ENCODE peak calls at places on chromosomes 16 and 17, in four cellular contexts. K is H1, X is GM12878, C is K562. T is an unnamed sample.

GRCh38 chr16:27356794-27357193 is 43.0 kb downstream of the IL4R start:
- DNase-seq in K (no peak), X (no peak), C (no peak), T (no peak)

GRCh38 chr16:4212934-4213296 is 29.0 kb downstream of the SRL start:
- DNase-seq in K (no peak), C (no peak), X (no peak), T (peak)

GRCh38 chr17:2054740-2055493 is at the start of gene HIC1:
- DNase-seq in K (no peak), C (peak), X (no peak), T (peak)

GRCh38 chr17:58081641-58082340 is 1.4 kb upstream of the DYNLL2 start:
- DNase-seq in K (no peak), X (no peak), C (peak), T (no peak)

GRCh38 chr17:78774956-78775571 is 7.0 kb downstream of the CYTH1 start:
- DNase-seq in K (no peak), X (no peak), C (no peak), T (no peak)

GRCh38 chr16:4077083-4077714 is 39.0 kb downstream of the ADCY9 start:
- DNase-seq in K (no peak), X (no peak), C (no peak), T (no peak)

GRCh38 chr17:40541873-40542561 is 23.3 kb downstream of the CCR7 start:
- DNase-seq in K (no peak), X (no peak), C (no peak), T (no peak)

GRCh38 chr16:7380907-7381306 is 48.3 kb downstream of the RBFOX1 start:
- DNase-seq in X (no peak), C (no peak), K (no peak), T (no peak)

GRCh38 chr17:73719588-73720071 is 75.4 kb upstream of the SDK2 start:
- DNase-seq in C (no peak), X (no peak), K (no peak), T (peak)

GRCh38 chr16:84268661-84269060 is 26.0 kb upstream of the WFDC1 start:
- DNase-seq in K (no peak), C (no peak), X (no peak), T (no peak)

GRCh38 chr17:41278176-41278955 is 2.9 kb downstream of the KRTAP9-7 start:
- DNase-seq in C (peak), X (no peak), K (no peak), T (peak)

GRCh38 chr17:45234641-45235040 is 13.0 kb downstream of the FMNL1 start:
- DNase-seq in C (peak), X (no peak), K (no peak), T (peak)

GRCh38 chr17:81691196-81691595 is 7.4 kb downstream of the HGS start:
- DNase-seq in C (no peak), X (no peak), K (no peak), T (no peak)

GRCh38 chr16:28826141-28826540 is 3.3 kb downstream of the ATXN2L start:
- DNase-seq in X (no peak), C (no peak), K (no peak), T (no peak)

GRCh38 chr17:70081885-70082284 is 6.9 kb downstream of the KCNJ16 start:
- DNase-seq in X (no peak), K (no peak), C (no peak), T (no peak)

GRCh38 chr17:82932146-82933005 is 92.6 kb upstream of the ZNF750 start:
- DNase-seq in X (no peak), C (no peak), K (no peak), T (no peak)

GRCh38 chr16:23013484-23013883 is 135.8 kb downstream of the USP31 start:
- DNase-seq in C (no peak), X (no peak), K (no peak), T (peak)

GRCh38 chr17:61928101-61928436 is 287 bp upstream of the INTS2 start:
- DNase-seq in X (no peak), K (no peak), C (no peak), T (no peak)

GRCh38 chr17:72430611-72431432 is 310.0 kb downstream of the SOX9 start:
- DNase-seq in K (no peak), C (peak), X (no peak), T (no peak)

GRCh38 chr16:52976539-52977167 is 76.0 kb downstream of the CHD9NB start:
- DNase-seq in C (peak), X (no peak), K (no peak), T (peak)

GRCh38 chr16:85612191-85612800 is 826 bp upstream of the GSE1 start:
- DNase-seq in K (no peak), C (peak), X (no peak), T (peak)

GRCh38 chr17:74147966-74148365 is 55.5 kb upstream of the RPL38 start:
- DNase-seq in C (no peak), K (no peak), X (no peak), T (no peak)

GRCh38 chr16:58176608-58177346 is 21.1 kb downstream of the CSNK2A2 start:
- DNase-seq in X (no peak), K (no peak), C (no peak), T (no peak)

GRCh38 chr17:18968945-18969887 is 17.3 kb downstream of the SLC5A10 start:
- DNase-seq in C (peak), K (no peak), X (no peak), T (no peak)

GRCh38 chr17:83076930-83077329 is 2.5 kb upstream of the METRNL start:
- DNase-seq in X (no peak), K (no peak), C (no peak), T (no peak)

GRCh38 chr17:73348824-73349095 is 37.0 kb upstream of the CDC42EP4 start:
- DNase-seq in X (no peak), K (no peak), C (no peak), T (no peak)

GRCh38 chr17:72710834-72711233 is 381.7 kb downstream of the SLC39A11 start:
- DNase-seq in K (no peak), C (no peak), X (no peak), T (peak)

GRCh38 chr16:30951785-30952184 is 2.9 kb downstream of the ORAI3 start:
- DNase-seq in X (no peak), K (no peak), C (no peak), T (no peak)

GRCh38 chr17:74770498-74771318 is 5.4 kb downstream of the NAT9 start:
- DNase-seq in C (peak), X (no peak), K (no peak), T (peak)

GRCh38 chr16:14501331-14502255 is 128.5 kb downstream of the PARN start:
- DNase-seq in C (peak), X (peak), K (peak), T (peak)

GRCh38 chr17:6752068-6752909 is 3.6 kb upstream of the XAF1 start:
- DNase-seq in X (no peak), C (no peak), K (no peak), T (peak)

GRCh38 chr17:54194268-54194667 is 371.5 kb downstream of the KIF2B start:
- DNase-seq in K (no peak), X (no peak), C (no peak), T (no peak)

GRCh38 chr16:3007957-3008748 is 4.6 kb upstream of the CLDN9 start:
- DNase-seq in X (no peak), C (peak), K (peak), T (no peak)

GRCh38 chr17:28252436-28252835 is 66.6 kb upstream of the TMEM97 start:
- DNase-seq in C (no peak), K (no peak), X (no peak), T (no peak)

GRCh38 chr16:89893642-89894548 is 20.5 kb downstream of the TCF25 start:
- DNase-seq in K (no peak), X (no peak), C (no peak), T (no peak)

GRCh38 chr16:87778830-87779579 is 13.2 kb upstream of the KLHDC4 start:
- DNase-seq in X (peak), C (peak), K (peak), T (peak)

GRCh38 chr17:68437979-68438877 is 19.1 kb downstream of the WIPI1 start:
- DNase-seq in X (no peak), C (peak), K (no peak), T (peak)

GRCh38 chr17:76824103-76824502 is 44.1 kb upstream of the MGAT5B start:
- DNase-seq in K (no peak), X (no peak), C (no peak), T (no peak)

DNA sequence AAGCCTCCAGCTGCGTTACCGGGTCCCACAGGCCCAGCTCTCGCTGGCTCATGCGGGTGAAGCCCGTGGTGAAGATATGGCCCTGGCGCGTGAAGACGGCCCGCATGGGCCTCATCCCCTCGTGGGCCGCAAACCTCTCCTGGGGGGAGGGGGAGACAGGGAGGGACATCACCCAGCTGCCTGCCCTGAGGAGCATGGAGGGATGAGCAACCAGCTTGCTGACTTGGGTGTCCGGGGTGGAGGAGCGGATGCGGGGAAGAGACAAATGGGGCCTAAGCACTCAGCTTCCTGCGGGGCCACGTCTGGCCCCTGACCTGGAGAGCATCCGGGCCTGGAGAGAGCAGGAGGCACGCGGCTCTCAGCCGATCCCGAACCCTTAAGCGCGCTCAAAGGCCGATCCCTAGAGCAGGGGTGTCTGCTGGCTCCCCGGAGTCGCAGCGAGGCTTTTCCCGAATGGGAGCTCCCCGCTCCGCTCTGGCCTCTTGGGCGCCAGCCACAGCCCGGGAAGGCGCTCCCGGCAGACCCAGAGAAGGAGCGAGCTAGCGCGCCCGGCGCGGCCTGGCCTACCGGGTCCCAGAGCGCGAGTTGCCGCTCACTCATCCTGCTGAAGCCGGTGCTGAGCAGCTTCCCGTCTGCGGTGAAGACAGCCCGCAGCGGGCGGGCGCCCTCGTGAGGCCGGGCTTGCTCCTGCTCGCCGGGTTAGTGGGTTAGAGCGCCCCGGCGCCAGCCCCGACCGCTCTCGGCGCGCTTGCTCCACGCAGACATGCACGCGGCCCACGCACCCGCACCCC is 5.0 kb downstream of the CORO6 start:
- DNase-seq in C (peak), X (peak), K (no peak), T (peak)
- TF ChIP-seq HDAC6 in C (no peak), X (no peak), K (no peak), T (no peak)

DNA sequence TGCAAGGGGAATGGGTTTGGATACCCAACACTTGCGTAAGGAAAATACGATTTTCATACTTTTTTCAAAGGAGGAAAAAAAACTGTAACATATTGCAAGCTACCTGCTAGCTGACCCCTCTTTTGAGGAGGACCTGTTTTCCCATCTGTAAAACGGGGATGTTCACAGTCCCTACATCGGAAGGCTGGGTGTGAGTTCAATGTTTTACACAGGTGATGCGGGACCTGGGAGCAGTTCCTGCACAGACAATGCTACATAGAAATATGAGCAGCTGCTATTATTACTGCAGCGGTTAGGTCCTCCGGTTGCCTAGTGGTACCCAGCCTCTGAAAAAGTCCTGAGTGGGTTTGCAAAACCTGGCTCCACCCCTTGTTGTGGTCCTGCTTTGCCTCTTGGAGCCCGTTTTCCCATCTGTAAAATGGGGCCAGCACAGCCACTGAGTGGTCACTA is 3.5 kb downstream of the SOCS1 start:
- DNase-seq in X (no peak), K (no peak), C (no peak), T (no peak)
- TF ChIP-seq HDAC6 in X (no peak), K (no peak), C (no peak), T (no peak)

GRCh38 chr16:77946834-77947233 is 75.5 kb upstream of the CLEC3A start:
- DNase-seq in K (no peak), X (no peak), C (peak), T (no peak)

GRCh38 chr16:77955127-77955526 is 67.2 kb upstream of the CLEC3A start:
- DNase-seq in X (no peak), C (no peak), K (no peak), T (no peak)

GRCh38 chr16:77956231-77956630 is 66.1 kb upstream of the CLEC3A start:
- DNase-seq in K (no peak), X (no peak), C (no peak), T (no peak)

GRCh38 chr16:77949445-77949844 is 72.9 kb upstream of the CLEC3A start:
- DNase-seq in X (no peak), C (no peak), K (no peak), T (no peak)

DNA sequence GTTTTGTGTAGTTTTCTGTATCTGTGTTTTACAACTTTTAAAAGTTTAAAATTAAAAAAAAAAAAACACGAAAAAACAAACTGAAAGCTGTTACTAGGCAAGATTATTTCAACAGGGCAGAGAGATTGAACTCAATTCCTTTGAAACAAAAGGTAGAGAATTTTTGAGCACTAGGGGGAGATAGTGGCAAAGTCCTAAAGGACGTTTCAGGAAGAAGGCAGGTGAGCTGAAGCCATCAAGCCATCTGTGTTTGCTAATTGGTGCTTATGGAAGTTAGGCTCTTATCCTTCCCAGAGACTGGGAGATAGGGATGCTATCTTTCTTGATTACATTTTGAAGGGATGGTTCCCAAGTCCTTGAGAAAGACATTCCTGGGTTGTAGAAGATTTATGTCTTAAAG is 70.6 kb upstream of the CLEC3A start:
- DNase-seq in C (peak), K (no peak), X (peak), T (peak)
- TF ChIP-seq HDAC6 in C (no peak), K (no peak), X (no peak), T (no peak)

GRCh38 chr17:43171761-43172487 is 910 bp downstream of the NBR1 start:
- DNase-seq in K (no peak), X (no peak), C (peak), T (peak)
- TF ChIP-seq HDAC6 in K (no peak), X (no peak), C (no peak), T (no peak)

GRCh38 chr16:68183033-68183432 is 52.9 kb downstream of the ESRP2 start:
- DNase-seq in K (no peak), C (no peak), X (no peak), T (no peak)

GRCh38 chr16:68179855-68180254 is 56.1 kb downstream of the ESRP2 start:
- DNase-seq in X (no peak), K (no peak), C (no peak), T (no peak)

GRCh38 chr16:68179196-68179795 is 56.6 kb downstream of the ESRP2 start:
- DNase-seq in K (no peak), C (no peak), X (no peak), T (no peak)
- TF ChIP-seq HDAC6 in K (no peak), C (no peak), X (no peak), T (no peak)

T was measured in HepG2.